ENCODE peak calls at places on chromosomes 7 and 10, in four cellular contexts. N is HCT116, Q is fibroblast of lung, S is trophoblast cell. I is an unnamed sample. For H3K4me1, the result is how much of the 10 kb centered on the place peaks cover.

GRCh38 chr7:157690058-157690832 is 353.4 kb downstream of the DNAJB6 start:
- DNase-seq in S (no peak), Q (peak), N (no peak), I (peak)

GRCh38 chr7:93575555-93576397 is 1.3 kb upstream of the CALCR start:
- DNase-seq in S (peak), Q (no peak), N (no peak), I (no peak)

GRCh38 chr7:1889556-1890181 is 219.6 kb downstream of the ELFN1 start:
- DNase-seq in Q (peak), S (no peak), N (no peak), I (no peak)

GRCh38 chr10:69846252-69847000 is 44.7 kb downstream of the COL13A1 start:
- DNase-seq in Q (peak), N (no peak), S (no peak), I (no peak)

GRCh38 chr7:155205368-155206285 is 92.1 kb upstream of the INSIG1 start:
- DNase-seq in N (peak), Q (peak), S (peak), I (peak)

GRCh38 chr7:156667110-156667436 is 26.5 kb downstream of the RNF32 start:
- DNase-seq in N (no peak), S (no peak), Q (no peak), I (no peak)

GRCh38 chr7:159218216-159219006 is 73.7 kb upstream of the VIPR2 start:
- DNase-seq in N (no peak), S (peak), Q (no peak), I (peak)

GRCh38 chr10:52571516-52572182 is 200.9 kb downstream of the MBL2 start:
- DNase-seq in Q (no peak), S (no peak), N (no peak), I (no peak)

GRCh38 chr7:101728888-101729883 is 88.2 kb upstream of the CUX1 start:
- DNase-seq in Q (peak), S (peak), N (peak), I (no peak)

GRCh38 chr7:46791180-46791579 is 790.7 kb downstream of the TNS3 start:
- DNase-seq in Q (no peak), N (no peak), S (no peak), I (no peak)

GRCh38 chr10:72981882-72982529 is 27.4 kb upstream of the PLA2G12B start:
- DNase-seq in N (no peak), S (peak), Q (no peak), I (peak)

GRCh38 chr10:17009228-17009700 is 120.3 kb downstream of the CUBN start:
- DNase-seq in S (no peak), Q (peak), N (no peak), I (peak)

GRCh38 chr7:65554-65953 is 126.8 kb upstream of the FAM20C start:
- DNase-seq in N (no peak), Q (peak), S (peak), I (no peak)

GRCh38 chr10:86943316-86944030 is 13.9 kb downstream of the MMRN2 start:
- DNase-seq in S (peak), Q (no peak), N (no peak), I (no peak)

GRCh38 chr10:93081834-93082233 is 8.1 kb downstream of the CYP26A1 start:
- DNase-seq in Q (peak), S (peak), N (no peak), I (no peak)

GRCh38 chr7:158815046-158815445 is 14.3 kb downstream of the ESYT2 start:
- DNase-seq in S (no peak), Q (peak), N (no peak), I (no peak)

GRCh38 chr7:143975617-143976016 is 21.0 kb downstream of the OR2F1 start:
- DNase-seq in Q (no peak), N (peak), S (no peak), I (no peak)

GRCh38 chr7:30995541-30995940 is 31.8 kb downstream of the GHRHR start:
- DNase-seq in S (no peak), N (no peak), Q (peak), I (no peak)
- H3K9ac ChIP-seq in S (no peak), N (no peak), Q (no peak), I (no peak)

GRCh38 chr10:101535949-101536348 is 52.1 kb downstream of the POLL start:
- DNase-seq in Q (no peak), S (no peak), N (no peak), I (no peak)

GRCh38 chr10:101536800-101537199 is 51.3 kb downstream of the POLL start:
- DNase-seq in S (peak), N (peak), Q (no peak), I (peak)

DNA sequence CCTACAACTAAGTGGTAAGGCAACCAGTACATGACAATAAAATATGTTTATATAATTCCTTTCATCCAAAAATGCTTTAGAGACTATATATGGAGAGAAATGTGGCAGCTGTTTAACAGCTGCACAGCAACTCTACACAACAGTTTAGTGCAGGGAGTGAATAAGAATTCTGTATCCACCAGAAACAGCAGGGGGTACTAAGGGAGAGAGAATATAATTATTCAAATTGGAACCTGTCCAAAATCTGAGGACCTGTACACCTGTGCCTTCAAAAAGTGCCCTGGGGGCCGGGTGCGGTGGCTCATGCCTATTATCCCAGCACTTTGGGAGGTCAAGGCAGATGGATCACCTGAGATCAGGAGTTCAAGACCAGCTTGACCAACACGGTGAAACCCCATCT is 49.6 kb downstream of the POLL start:
- DNase-seq in S (no peak), N (no peak), Q (no peak), I (no peak)
- H3K4me1 ChIP-seq in S (under half), N (under half), Q (under half), I (under half)

GRCh38 chr10:119165171-119166110 is at the start of gene SFXN4:
- DNase-seq in N (peak), S (peak), Q (peak), I (peak)

GRCh38 chr10:119166111-119166500 is 592 bp upstream of the SFXN4 start:
- DNase-seq in Q (no peak), S (no peak), N (no peak), I (no peak)

GRCh38 chr10:119166564-119166963 is 1.1 kb upstream of the SFXN4 start:
- DNase-seq in N (no peak), Q (no peak), S (no peak), I (no peak)

GRCh38 chr10:119162693-119163092 is 2.8 kb downstream of the SFXN4 start:
- DNase-seq in S (no peak), N (no peak), Q (no peak), I (no peak)

DNA sequence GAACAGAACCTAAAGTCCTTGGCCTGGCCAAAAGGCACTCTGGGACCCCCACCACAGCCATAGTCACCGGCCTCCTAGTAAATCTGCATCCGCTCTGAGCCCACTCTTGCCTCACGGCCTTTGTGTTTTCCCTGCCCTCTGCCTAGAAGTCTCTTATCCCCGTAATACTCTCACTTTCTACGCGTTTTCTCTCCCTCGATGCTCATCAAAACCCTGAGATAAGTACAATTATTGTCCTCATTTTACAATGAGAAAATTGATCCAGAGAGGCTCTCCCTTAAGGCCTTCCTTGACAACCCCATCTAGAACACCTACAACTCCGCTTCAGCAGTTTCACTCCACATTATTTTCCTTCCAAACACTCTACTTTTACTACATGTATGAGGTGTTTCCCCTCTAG is 1.5 kb upstream of the SFXN4 start:
- DNase-seq in Q (no peak), S (no peak), N (no peak), I (no peak)
- H3K27ac ChIP-seq in Q (no peak), S (no peak), N (no peak), I (no peak)

DNA sequence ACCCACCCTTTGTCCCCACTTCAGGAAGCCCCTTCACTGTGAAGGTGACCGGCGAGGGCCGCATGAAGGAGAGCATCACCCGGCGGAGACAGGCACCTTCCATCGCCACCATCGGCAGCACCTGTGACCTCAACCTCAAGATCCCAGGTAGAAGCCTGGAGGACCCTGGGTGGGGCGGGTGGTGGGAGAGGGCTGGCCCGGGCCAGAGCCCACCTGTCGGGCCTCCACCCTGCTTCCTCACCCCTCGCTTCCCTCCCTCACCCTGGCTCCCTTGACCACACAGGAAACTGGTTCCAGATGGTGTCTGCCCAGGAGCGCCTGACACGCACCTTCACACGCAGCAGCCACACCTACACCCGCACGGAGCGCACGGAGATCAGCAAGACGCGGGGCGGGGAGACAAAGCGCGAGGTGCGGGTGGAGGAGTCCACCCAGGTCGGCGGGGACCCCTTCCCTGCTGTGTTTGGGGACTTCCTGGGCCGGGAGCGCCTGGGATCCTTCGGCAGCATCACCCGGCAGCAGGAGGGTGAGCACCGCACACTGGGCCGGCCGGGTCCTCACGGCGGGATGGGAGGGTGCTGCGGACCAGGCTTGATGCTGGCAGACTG is 8.9 kb upstream of the ATP6V1F start:
- DNase-seq in N (no peak), Q (no peak), S (no peak), I (no peak)
- H3K9ac ChIP-seq in N (no peak), Q (no peak), S (no peak), I (no peak)

I was measured in mammary epithelial cell.